ENCODE peak calls at places on chromosome 7, in six cellular contexts. P, M, T, G, Y and N are unnamed samples.

GRCh38 chr7:139095194-139095659 is 14.3 kb downstream of the ZC3HAV1 start:
- DNase-seq in P (no peak), M (peak), T (peak), G (no peak), Y (no peak), N (no peak)

GRCh38 chr7:148754912-148755311 is 56.2 kb downstream of the CUL1 start:
- DNase-seq in P (no peak), M (no peak), T (no peak), G (no peak), Y (no peak), N (no peak)

GRCh38 chr7:151696738-151697514 is 177.2 kb upstream of the RHEB start:
- DNase-seq in P (peak), M (peak), T (no peak), G (peak), Y (no peak), N (no peak)

GRCh38 chr7:27745064-27745583 is 5.2 kb downstream of the TAX1BP1 start:
- DNase-seq in P (no peak), M (no peak), T (no peak), G (no peak), Y (no peak), N (no peak)

GRCh38 chr7:109844362-109844761 is 1246.6 kb upstream of the LRRN3 start:
- DNase-seq in P (no peak), M (no peak), T (no peak), G (no peak), Y (no peak), N (no peak)

GRCh38 chr7:121530251-121531174 is 134.4 kb upstream of the FAM3C start:
- DNase-seq in P (no peak), M (peak), T (no peak), G (peak), Y (no peak), N (no peak)

GRCh38 chr7:20244334-20244733 is 27.1 kb upstream of the MACC1 start:
- DNase-seq in P (no peak), M (no peak), T (no peak), G (no peak), Y (no peak), N (no peak)

GRCh38 chr7:113144839-113145238 is 26.5 kb upstream of the SMIM30 start:
- DNase-seq in P (no peak), M (no peak), T (no peak), G (no peak), Y (no peak), N (no peak)

GRCh38 chr7:157302314-157302711 is 34.5 kb upstream of the DNAJB6 start:
- DNase-seq in P (no peak), M (peak), T (peak), G (peak), Y (peak), N (no peak)

DNA sequence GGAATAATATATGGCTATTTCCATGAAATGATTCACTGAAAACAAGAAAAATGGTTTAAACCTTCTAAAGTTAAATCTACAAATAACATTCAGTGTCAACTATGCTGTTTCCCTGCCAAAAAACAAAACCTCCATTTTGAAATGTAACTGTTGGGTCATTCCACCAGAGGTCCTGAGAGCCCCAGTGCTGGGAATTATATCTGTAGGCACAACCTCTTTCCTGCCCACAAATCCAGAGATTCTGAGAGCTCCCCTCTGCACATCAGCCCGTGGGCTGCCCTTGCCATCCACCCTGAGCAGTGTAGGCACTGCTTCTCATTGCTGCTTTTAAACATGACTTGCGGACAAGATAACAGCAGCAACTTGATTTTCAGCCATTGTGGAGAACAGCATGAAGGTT is 198.6 kb downstream of the TMEM178B start:
- DNase-seq in P (no peak), M (no peak), T (no peak), G (no peak), Y (no peak), N (no peak)
- TF ChIP-seq CTCF in P (peak), M (no peak), T (no peak), G (no peak), Y (no peak), N (no peak)

DNA sequence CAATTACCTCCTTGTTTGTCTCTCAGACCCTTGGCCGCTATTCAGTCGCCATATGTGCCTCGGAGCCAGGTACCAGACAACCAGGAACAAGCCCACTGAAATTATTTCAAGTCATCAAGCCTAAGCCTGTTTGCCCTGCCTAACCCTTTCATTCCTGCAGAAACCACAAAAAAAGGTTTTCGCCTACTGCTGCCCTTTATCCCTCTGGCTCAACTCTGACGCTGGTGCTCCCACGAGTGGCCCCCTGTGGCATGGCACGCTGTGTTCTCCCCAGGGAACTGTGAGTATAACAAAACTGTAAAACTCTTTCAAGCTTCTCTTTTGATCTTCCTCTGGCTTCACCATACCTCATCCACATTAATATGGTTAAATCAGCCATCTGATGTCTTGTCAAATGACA is 215.7 kb upstream of the CDC14C start:
- DNase-seq in P (peak), M (no peak), T (no peak), G (no peak), Y (no peak), N (no peak)
- TF ChIP-seq CTCF in P (no peak), M (no peak), T (no peak), G (no peak), Y (no peak), N (no peak)

DNA sequence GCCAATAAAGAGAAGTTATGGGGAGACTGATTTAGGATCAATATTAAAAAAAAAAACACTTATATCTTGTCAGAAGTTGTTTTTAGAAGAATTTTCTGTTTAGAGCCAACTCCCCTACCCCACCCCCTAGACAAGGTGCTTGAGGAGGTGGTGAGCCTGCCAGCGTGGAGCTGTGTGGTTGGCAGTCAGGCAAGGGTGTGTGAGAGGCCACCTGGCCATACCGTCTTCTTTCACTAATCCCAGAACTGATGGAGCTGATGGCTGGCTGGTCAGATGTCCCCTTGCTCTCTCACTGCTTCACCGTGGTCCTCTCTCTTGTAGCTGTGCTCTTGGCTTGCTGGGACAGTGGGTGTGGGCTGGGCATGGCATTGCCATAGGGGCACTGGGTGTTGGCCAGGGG is 34.3 kb downstream of the NACAD start:
- DNase-seq in P (no peak), M (no peak), T (no peak), G (no peak), Y (no peak), N (no peak)
- TF ChIP-seq CTCF in P (no peak), M (no peak), T (no peak), G (no peak), Y (no peak), N (no peak)

GRCh38 chr7:135800560-135800959 is 51.9 kb upstream of the FAM180A start:
- DNase-seq in P (peak), M (no peak), T (no peak), G (no peak), Y (no peak), N (no peak)

GRCh38 chr7:135798104-135798503 is 49.5 kb upstream of the FAM180A start:
- DNase-seq in P (no peak), M (no peak), T (no peak), G (no peak), Y (no peak), N (no peak)

GRCh38 chr7:135801045-135801693 is 52.6 kb upstream of the FAM180A start:
- DNase-seq in P (no peak), M (no peak), T (no peak), G (no peak), Y (peak), N (peak)

GRCh38 chr7:135801877-135802276 is 53.3 kb upstream of the FAM180A start:
- DNase-seq in P (no peak), M (no peak), T (no peak), G (no peak), Y (no peak), N (no peak)

GRCh38 chr7:135799881-135800280 is 51.3 kb upstream of the FAM180A start:
- DNase-seq in P (no peak), M (no peak), T (no peak), G (no peak), Y (no peak), N (no peak)
- TF ChIP-seq CTCF in P (no peak), M (no peak), T (peak), G (no peak), Y (no peak), N (no peak)

DNA sequence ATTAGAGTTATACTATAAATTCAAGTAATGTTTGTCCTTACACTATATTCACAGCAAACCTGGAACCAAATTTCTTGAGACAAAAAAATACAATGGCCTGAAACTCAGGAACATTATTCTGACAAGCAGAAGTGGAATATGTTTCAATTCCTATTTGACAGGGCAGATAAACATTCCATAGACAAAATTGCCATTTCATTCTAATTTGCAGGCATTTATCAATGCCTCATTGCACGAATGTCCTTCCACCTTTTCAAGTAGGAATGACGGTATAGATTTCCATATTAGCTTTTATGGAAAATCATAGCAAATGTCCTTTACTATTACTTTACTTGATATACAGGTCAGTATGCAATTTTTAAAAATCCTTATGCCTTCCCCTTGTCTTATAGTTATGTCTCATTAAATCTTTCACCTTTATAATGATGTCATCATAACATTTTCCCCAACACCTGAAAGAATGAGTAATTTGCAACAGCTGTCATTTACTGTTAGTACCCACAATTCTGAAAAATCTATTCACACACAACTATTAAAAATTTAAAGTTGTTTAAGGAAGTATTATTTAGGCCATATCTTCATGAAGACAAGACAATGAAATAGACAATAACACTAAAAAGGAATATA is 299.7 kb upstream of the SEMA3C start:
- DNase-seq in P (no peak), M (no peak), T (no peak), G (no peak), Y (no peak), N (no peak)
- TF ChIP-seq CTCF in P (no peak), M (no peak), T (no peak), G (no peak), Y (no peak), N (no peak)